ENCODE peak calls at places on chromosomes 3 and 15, in six cellular contexts. Q is heart right ventricle, N is caudate nucleus, P is sigmoid colon, A is endothelial cell of umbilical vein, L is breast epithelium. I is an unnamed sample.

GRCh38 chr3:147157629-147158028 is 248.7 kb downstream of the ZIC4 start:
- DNase-seq in Q (no peak), N (no peak), P (no peak), A (no peak), L (no peak), I (no peak)

GRCh38 chr15:30990451-30991300 is 752 bp downstream of the MTMR10 start:
- DNase-seq in Q (no peak), N (no peak), P (no peak), A (peak), L (peak), I (no peak)

GRCh38 chr3:175269394-175269793 is 410.3 kb downstream of the NAALADL2 start:
- DNase-seq in Q (no peak), N (no peak), P (no peak), A (no peak), L (no peak), I (no peak)

GRCh38 chr15:85777291-85778106 is 17.2 kb downstream of the KLHL25 start:
- DNase-seq in Q (no peak), N (no peak), P (no peak), A (no peak), L (no peak), I (no peak)

GRCh38 chr3:39153977-39154299 is 547 bp upstream of the CSRNP1 start:
- DNase-seq in Q (no peak), N (no peak), P (no peak), A (no peak), L (no peak), I (no peak)

GRCh38 chr3:66532613-66533012 is 31.8 kb upstream of the LRIG1 start:
- DNase-seq in Q (no peak), N (no peak), P (no peak), A (no peak), L (no peak), I (no peak)

GRCh38 chr3:127177226-127177625 is 15.7 kb upstream of the PRR23E start:
- DNase-seq in Q (no peak), N (no peak), P (no peak), A (no peak), L (no peak), I (no peak)

GRCh38 chr15:90836296-90836871 is 32.0 kb upstream of the FURIN start:
- DNase-seq in Q (no peak), N (no peak), P (no peak), A (peak), L (no peak), I (no peak)

GRCh38 chr3:9279959-9280358 is 30.5 kb upstream of the SRGAP3 start:
- DNase-seq in Q (no peak), N (no peak), P (no peak), A (no peak), L (no peak), I (no peak)

GRCh38 chr3:194468086-194468485 is 18.7 kb downstream of the ATP13A3 start:
- DNase-seq in Q (no peak), N (no peak), P (no peak), A (no peak), L (no peak), I (no peak)

GRCh38 chr15:97189152-97189551 is 771.4 kb upstream of the ARRDC4 start:
- DNase-seq in Q (no peak), N (no peak), P (no peak), A (no peak), L (no peak), I (no peak)

GRCh38 chr3:124832782-124833709 is 54.1 kb downstream of the ITGB5 start:
- DNase-seq in Q (no peak), N (no peak), P (no peak), A (peak), L (no peak), I (no peak)

GRCh38 chr3:76383781-76384180 is 598.4 kb upstream of the ZNF717 start:
- DNase-seq in Q (no peak), N (no peak), P (no peak), A (no peak), L (no peak), I (no peak)

GRCh38 chr3:64022451-64023186 is 675 bp downstream of the PSMD6 start:
- DNase-seq in Q (no peak), N (no peak), P (no peak), A (peak), L (no peak), I (no peak)

GRCh38 chr3:157127268-157127667 is 32.7 kb downstream of the CCNL1 start:
- DNase-seq in Q (no peak), N (no peak), P (no peak), A (no peak), L (no peak), I (no peak)

GRCh38 chr3:109257269-109257668 is 59.0 kb downstream of the DPPA2 start:
- DNase-seq in Q (no peak), N (no peak), P (no peak), A (peak), L (no peak), I (no peak)

GRCh38 chr3:42014949-42015533 is 53.1 kb upstream of the ULK4 start:
- DNase-seq in Q (peak), N (no peak), P (peak), A (peak), L (no peak), I (no peak)

GRCh38 chr3:140469491-140469890 is 208.4 kb upstream of the TRIM42 start:
- DNase-seq in Q (no peak), N (no peak), P (no peak), A (no peak), L (no peak), I (no peak)

GRCh38 chr15:52183562-52184173 is 7.5 kb downstream of the GNB5 start:
- DNase-seq in Q (no peak), N (no peak), P (no peak), A (peak), L (no peak), I (no peak)

GRCh38 chr3:177424541-177424940 is 227.3 kb upstream of the TBL1XR1 start:
- DNase-seq in Q (no peak), N (no peak), P (no peak), A (no peak), L (no peak), I (no peak)

GRCh38 chr15:96893159-96893906 is 562.8 kb downstream of the NR2F2 start:
- DNase-seq in Q (no peak), N (no peak), P (no peak), A (peak), L (no peak), I (no peak)

GRCh38 chr15:63836579-63836978 is 2.8 kb upstream of the HERC1 start:
- DNase-seq in Q (no peak), N (no peak), P (no peak), A (peak), L (no peak), I (no peak)

GRCh38 chr15:34018021-34018645 is 20.9 kb downstream of the AVEN start:
- DNase-seq in Q (no peak), N (no peak), P (no peak), A (no peak), L (no peak), I (no peak)

GRCh38 chr3:119311191-119311925 is 17.2 kb downstream of the ARHGAP31 start:
- DNase-seq in Q (no peak), N (no peak), P (no peak), A (peak), L (no peak), I (peak)

GRCh38 chr3:3627104-3627503 is 172.1 kb upstream of the LRRN1 start:
- DNase-seq in Q (no peak), N (no peak), P (no peak), A (no peak), L (no peak), I (no peak)

GRCh38 chr3:23444386-23444785 is 241.3 kb downstream of the UBE2E2 start:
- DNase-seq in Q (no peak), N (no peak), P (no peak), A (no peak), L (no peak), I (no peak)

GRCh38 chr15:87940763-87941162 is 315.8 kb downstream of the NTRK3 start:
- DNase-seq in Q (no peak), N (no peak), P (no peak), A (no peak), L (no peak), I (no peak)

GRCh38 chr3:161035711-161036110 is 69.4 kb downstream of the B3GALNT1 start:
- DNase-seq in Q (no peak), N (no peak), P (no peak), A (peak), L (no peak), I (no peak)

GRCh38 chr3:134009345-134010000 is 20.3 kb downstream of the SLCO2A1 start:
- DNase-seq in Q (no peak), N (no peak), P (peak), A (peak), L (no peak), I (no peak)

GRCh38 chr3:77038468-77038927 is 1.4 kb upstream of the ROBO2 start:
- DNase-seq in Q (peak), N (peak), P (peak), A (peak), L (peak), I (peak)

GRCh38 chr3:189094539-189094938 is 77.2 kb upstream of the TPRG1 start:
- DNase-seq in Q (no peak), N (no peak), P (no peak), A (no peak), L (no peak), I (no peak)

GRCh38 chr3:66582721-66583141 is 81.9 kb upstream of the LRIG1 start:
- DNase-seq in Q (no peak), N (no peak), P (no peak), A (no peak), L (no peak), I (no peak)

GRCh38 chr15:94691169-94691568 is 459.8 kb downstream of the MCTP2 start:
- DNase-seq in Q (no peak), N (no peak), P (no peak), A (no peak), L (no peak), I (peak)

DNA sequence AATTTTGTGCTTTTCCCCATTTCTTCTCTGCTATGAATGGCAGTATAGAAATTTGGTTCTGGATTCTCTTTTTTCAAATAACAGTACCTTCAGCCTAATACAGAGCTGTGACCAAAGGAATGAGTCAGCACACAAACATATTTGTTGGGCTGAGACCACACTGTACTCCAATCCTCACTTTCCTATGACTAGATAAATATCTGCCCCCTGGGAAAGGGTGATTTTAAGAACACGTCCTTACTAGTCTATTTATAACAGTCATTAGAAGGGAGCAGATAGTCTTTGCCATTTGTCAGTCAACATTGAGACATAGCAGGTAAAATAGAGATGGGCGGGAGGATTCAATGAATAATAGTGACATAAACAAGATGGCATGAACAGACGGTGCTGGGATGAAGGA is 461.3 kb downstream of the MCTP2 start:
- DNase-seq in Q (no peak), N (no peak), P (no peak), A (no peak), L (no peak), I (peak)
- H3K27ac ChIP-seq in Q (no peak), N (no peak), P (no peak), A (no peak), L (no peak), I (no peak)

GRCh38 chr15:101001056-101001455 is 81.9 kb downstream of the LRRK1 start:
- DNase-seq in Q (no peak), N (no peak), P (no peak), A (no peak), L (no peak), I (no peak)

GRCh38 chr15:101000271-101000681 is 81.1 kb downstream of the LRRK1 start:
- DNase-seq in Q (no peak), N (no peak), P (no peak), A (no peak), L (no peak), I (no peak)

GRCh38 chr15:100997442-100997841 is 78.3 kb downstream of the LRRK1 start:
- DNase-seq in Q (no peak), N (no peak), P (no peak), A (no peak), L (no peak), I (no peak)

GRCh38 chr15:100998630-100999029 is 79.5 kb downstream of the LRRK1 start:
- DNase-seq in Q (no peak), N (no peak), P (no peak), A (no peak), L (no peak), I (no peak)

GRCh38 chr15:100999369-100999768 is 80.2 kb downstream of the LRRK1 start:
- DNase-seq in Q (no peak), N (no peak), P (no peak), A (no peak), L (no peak), I (no peak)
- H3K27ac ChIP-seq in Q (no peak), N (no peak), P (no peak), A (no peak), L (no peak), I (no peak)

DNA sequence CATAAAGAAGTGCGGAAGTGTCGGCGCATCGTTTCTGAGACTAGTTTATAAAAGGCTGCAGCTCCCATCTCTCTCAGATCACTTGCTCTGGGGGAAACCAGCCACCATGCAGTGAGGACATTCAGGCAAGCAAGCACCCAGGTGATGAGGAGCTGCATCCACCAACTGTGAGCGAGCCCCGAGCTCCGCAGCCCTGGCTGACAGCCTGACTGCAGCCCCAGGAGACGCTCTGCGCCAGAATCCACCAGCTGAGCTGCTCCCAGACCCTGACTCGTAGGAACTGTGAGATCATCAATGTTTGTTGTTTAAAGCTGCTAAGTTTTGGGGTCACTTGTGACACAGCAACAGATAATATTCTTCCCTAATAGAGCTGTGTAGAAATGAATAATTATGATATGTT is 5.0 kb upstream of the TM2D3 start:
- DNase-seq in Q (no peak), N (no peak), P (no peak), A (no peak), L (no peak), I (no peak)
- H3K27ac ChIP-seq in Q (no peak), N (no peak), P (no peak), A (no peak), L (no peak), I (no peak)

GRCh38 chr15:45186771-45187577 is 792 bp downstream of the SHF start:
- DNase-seq in Q (no peak), N (no peak), P (no peak), A (no peak), L (no peak), I (no peak)
- H3K27ac ChIP-seq in Q (peak), N (no peak), P (peak), A (no peak), L (peak), I (no peak)

DNA sequence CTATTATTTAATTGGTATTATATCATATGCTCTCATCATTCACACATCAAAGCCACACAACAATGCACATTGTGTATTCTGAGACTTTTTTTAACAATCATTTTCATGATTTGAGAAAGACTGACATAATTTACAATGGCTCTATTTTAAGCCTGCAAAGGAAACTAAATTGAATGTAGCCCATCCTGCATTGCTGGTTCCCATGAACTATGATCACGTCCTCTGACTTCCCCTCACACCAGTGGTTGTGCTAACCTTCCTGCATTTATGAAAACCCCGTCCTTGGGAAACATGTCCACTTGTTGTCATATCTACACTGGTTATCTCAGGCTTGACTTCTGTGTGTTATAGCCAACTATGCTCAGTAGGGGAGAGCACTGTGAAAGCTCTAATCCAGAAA is 546.2 kb downstream of the MECOM start:
- DNase-seq in Q (no peak), N (no peak), P (no peak), A (peak), L (no peak), I (no peak)
- H3K27ac ChIP-seq in Q (peak), N (no peak), P (no peak), A (peak), L (no peak), I (no peak)